ENCODE peak calls at places on chromosome 19, in seven cellular contexts. One of them, this sample, is unnamed.

GRCh38 chr19:6632002-6632621 is 37.8 kb downstream of the TNFSF14 start:
- DNase-seq in head of caudate nucleus: peak; percentile 48
- DNase-seq in BE2C: peak; percentile 69
- DNase-seq in RCC 7860: peak; percentile 60
- DNase-seq in GOT3: no peak
- DNase-seq in M059J: peak; percentile 76
- DNase-seq in activated naive CD8-positive, alpha-beta T cell treated with anti-CD3 and anti-CD28 coated beads, Interleukin-2, amount 50 U/mL, for 24 hours: peak; percentile 86
- DNase-seq in this sample: peak; percentile 41

GRCh38 chr19:40744554-40745401 is 5.5 kb downstream of the ACTMAP start:
- DNase-seq in head of caudate nucleus: no peak
- DNase-seq in BE2C: no peak
- DNase-seq in RCC 7860: no peak
- DNase-seq in GOT3: no peak
- DNase-seq in M059J: no peak
- DNase-seq in activated naive CD8-positive, alpha-beta T cell treated with anti-CD3 and anti-CD28 coated beads, Interleukin-2, amount 50 U/mL, for 24 hours: peak; percentile 53
- DNase-seq in this sample: no peak

GRCh38 chr19:58560921-58561320 is 2.5 kb upstream of the UBE2M start:
- DNase-seq in head of caudate nucleus: no peak
- DNase-seq in BE2C: no peak
- DNase-seq in RCC 7860: no peak
- DNase-seq in GOT3: no peak
- DNase-seq in M059J: no peak
- DNase-seq in activated naive CD8-positive, alpha-beta T cell treated with anti-CD3 and anti-CD28 coated beads, Interleukin-2, amount 50 U/mL, for 24 hours: no peak
- DNase-seq in this sample: no peak

GRCh38 chr19:39544201-39544903 is 4.4 kb upstream of the EID2 start:
- DNase-seq in head of caudate nucleus: no peak
- DNase-seq in BE2C: no peak
- DNase-seq in RCC 7860: peak; percentile 10
- DNase-seq in GOT3: no peak
- DNase-seq in M059J: peak; percentile 67
- DNase-seq in activated naive CD8-positive, alpha-beta T cell treated with anti-CD3 and anti-CD28 coated beads, Interleukin-2, amount 50 U/mL, for 24 hours: no peak
- DNase-seq in this sample: no peak

GRCh38 chr19:28737021-28737525 is 475.9 kb downstream of the UQCRFS1 start:
- DNase-seq in head of caudate nucleus: no peak
- DNase-seq in BE2C: no peak
- DNase-seq in RCC 7860: peak; percentile 39
- DNase-seq in GOT3: no peak
- DNase-seq in M059J: peak; percentile 26
- DNase-seq in activated naive CD8-positive, alpha-beta T cell treated with anti-CD3 and anti-CD28 coated beads, Interleukin-2, amount 50 U/mL, for 24 hours: no peak
- DNase-seq in this sample: no peak

GRCh38 chr19:42017040-42017439 is 23.0 kb upstream of the ATP1A3 start:
- DNase-seq in head of caudate nucleus: no peak
- DNase-seq in BE2C: no peak
- DNase-seq in RCC 7860: no peak
- DNase-seq in GOT3: no peak
- DNase-seq in M059J: no peak
- DNase-seq in activated naive CD8-positive, alpha-beta T cell treated with anti-CD3 and anti-CD28 coated beads, Interleukin-2, amount 50 U/mL, for 24 hours: no peak
- DNase-seq in this sample: no peak

GRCh38 chr19:19410553-19411550 is 5.4 kb downstream of the GATAD2A start:
- DNase-seq in head of caudate nucleus: no peak
- DNase-seq in BE2C: no peak
- DNase-seq in RCC 7860: no peak
- DNase-seq in GOT3: no peak
- DNase-seq in M059J: no peak
- DNase-seq in activated naive CD8-positive, alpha-beta T cell treated with anti-CD3 and anti-CD28 coated beads, Interleukin-2, amount 50 U/mL, for 24 hours: peak; percentile 42
- DNase-seq in this sample: no peak

GRCh38 chr19:17441241-17442135 is 7.0 kb downstream of the TMEM221 start:
- DNase-seq in head of caudate nucleus: no peak
- DNase-seq in BE2C: peak; percentile 32
- DNase-seq in RCC 7860: peak; percentile 13
- DNase-seq in GOT3: no peak
- DNase-seq in M059J: peak; percentile 73
- DNase-seq in activated naive CD8-positive, alpha-beta T cell treated with anti-CD3 and anti-CD28 coated beads, Interleukin-2, amount 50 U/mL, for 24 hours: peak; percentile 30
- DNase-seq in this sample: no peak

GRCh38 chr19:15331419-15332310 is 674 bp downstream of the BRD4 start:
- DNase-seq in head of caudate nucleus: peak; percentile 20
- DNase-seq in BE2C: peak; percentile 62
- DNase-seq in RCC 7860: peak; percentile 13
- DNase-seq in GOT3: peak; percentile 28
- DNase-seq in M059J: peak; percentile 44
- DNase-seq in activated naive CD8-positive, alpha-beta T cell treated with anti-CD3 and anti-CD28 coated beads, Interleukin-2, amount 50 U/mL, for 24 hours: peak; percentile 70
- DNase-seq in this sample: peak; percentile 19

GRCh38 chr19:14871619-14872230 is 14.2 kb downstream of the OR7A17 start:
- DNase-seq in head of caudate nucleus: no peak
- DNase-seq in BE2C: no peak
- DNase-seq in RCC 7860: peak; percentile 23
- DNase-seq in GOT3: no peak
- DNase-seq in M059J: peak; percentile 16
- DNase-seq in activated naive CD8-positive, alpha-beta T cell treated with anti-CD3 and anti-CD28 coated beads, Interleukin-2, amount 50 U/mL, for 24 hours: no peak
- DNase-seq in this sample: no peak

GRCh38 chr19:36051637-36052036 is 2.4 kb downstream of the THAP8 start:
- DNase-seq in head of caudate nucleus: no peak
- DNase-seq in BE2C: no peak
- DNase-seq in RCC 7860: no peak
- DNase-seq in GOT3: no peak
- DNase-seq in M059J: no peak
- DNase-seq in activated naive CD8-positive, alpha-beta T cell treated with anti-CD3 and anti-CD28 coated beads, Interleukin-2, amount 50 U/mL, for 24 hours: no peak
- DNase-seq in this sample: no peak

GRCh38 chr19:8445488-8446001 is 770 bp downstream of the HNRNPM start:
- DNase-seq in head of caudate nucleus: peak; percentile 21
- DNase-seq in BE2C: peak; percentile 58
- DNase-seq in RCC 7860: no peak
- DNase-seq in GOT3: no peak
- DNase-seq in M059J: peak; percentile 51
- DNase-seq in activated naive CD8-positive, alpha-beta T cell treated with anti-CD3 and anti-CD28 coated beads, Interleukin-2, amount 50 U/mL, for 24 hours: peak; percentile 66
- DNase-seq in this sample: peak; percentile 11

GRCh38 chr19:47020132-47020805 is 632 bp downstream of the NPAS1 start:
- DNase-seq in head of caudate nucleus: no peak
- DNase-seq in BE2C: no peak
- DNase-seq in RCC 7860: no peak
- DNase-seq in GOT3: no peak
- DNase-seq in M059J: no peak
- DNase-seq in activated naive CD8-positive, alpha-beta T cell treated with anti-CD3 and anti-CD28 coated beads, Interleukin-2, amount 50 U/mL, for 24 hours: no peak
- DNase-seq in this sample: no peak

GRCh38 chr19:35013820-35014754 is 14.0 kb downstream of the GRAMD1A start:
- DNase-seq in head of caudate nucleus: no peak
- DNase-seq in BE2C: no peak
- DNase-seq in RCC 7860: no peak
- DNase-seq in GOT3: no peak
- DNase-seq in M059J: no peak
- DNase-seq in activated naive CD8-positive, alpha-beta T cell treated with anti-CD3 and anti-CD28 coated beads, Interleukin-2, amount 50 U/mL, for 24 hours: peak; percentile 31
- DNase-seq in this sample: no peak

GRCh38 chr19:7348587-7349230 is at the start of gene ARHGEF18:
- DNase-seq in head of caudate nucleus: no peak
- DNase-seq in BE2C: no peak
- DNase-seq in RCC 7860: no peak
- DNase-seq in GOT3: no peak
- DNase-seq in M059J: no peak
- DNase-seq in activated naive CD8-positive, alpha-beta T cell treated with anti-CD3 and anti-CD28 coated beads, Interleukin-2, amount 50 U/mL, for 24 hours: peak; percentile 55
- DNase-seq in this sample: no peak

GRCh38 chr19:43687660-43687997 is 17.7 kb upstream of the PLAUR start:
- DNase-seq in head of caudate nucleus: no peak
- DNase-seq in BE2C: no peak
- DNase-seq in RCC 7860: no peak
- DNase-seq in GOT3: no peak
- DNase-seq in M059J: no peak
- DNase-seq in activated naive CD8-positive, alpha-beta T cell treated with anti-CD3 and anti-CD28 coated beads, Interleukin-2, amount 50 U/mL, for 24 hours: no peak
- DNase-seq in this sample: no peak

GRCh38 chr19:55340784-55341147 is 1.1 kb downstream of the KMT5C start:
- DNase-seq in head of caudate nucleus: no peak
- DNase-seq in BE2C: peak; percentile 51
- DNase-seq in RCC 7860: no peak
- DNase-seq in GOT3: no peak
- DNase-seq in M059J: no peak
- DNase-seq in activated naive CD8-positive, alpha-beta T cell treated with anti-CD3 and anti-CD28 coated beads, Interleukin-2, amount 50 U/mL, for 24 hours: peak; percentile 35
- DNase-seq in this sample: no peak

GRCh38 chr19:35155441-35155840 is 906 bp downstream of the FXYD5 start:
- DNase-seq in head of caudate nucleus: no peak
- DNase-seq in BE2C: no peak
- DNase-seq in RCC 7860: no peak
- DNase-seq in GOT3: no peak
- DNase-seq in M059J: no peak
- DNase-seq in activated naive CD8-positive, alpha-beta T cell treated with anti-CD3 and anti-CD28 coated beads, Interleukin-2, amount 50 U/mL, for 24 hours: peak; percentile 52
- DNase-seq in this sample: no peak

GRCh38 chr19:57078802-57079201 is 41.0 kb upstream of the USP29 start:
- DNase-seq in head of caudate nucleus: no peak
- DNase-seq in BE2C: no peak
- DNase-seq in RCC 7860: no peak
- DNase-seq in GOT3: no peak
- DNase-seq in M059J: no peak
- DNase-seq in activated naive CD8-positive, alpha-beta T cell treated with anti-CD3 and anti-CD28 coated beads, Interleukin-2, amount 50 U/mL, for 24 hours: no peak
- DNase-seq in this sample: no peak

GRCh38 chr19:30450101-30450500 is 77.9 kb downstream of the ZNF536 start:
- DNase-seq in head of caudate nucleus: peak; percentile 51
- DNase-seq in BE2C: peak; percentile 70
- DNase-seq in RCC 7860: no peak
- DNase-seq in GOT3: no peak
- DNase-seq in M059J: peak; percentile 7
- DNase-seq in activated naive CD8-positive, alpha-beta T cell treated with anti-CD3 and anti-CD28 coated beads, Interleukin-2, amount 50 U/mL, for 24 hours: no peak
- DNase-seq in this sample: no peak

GRCh38 chr19:58551577-58552471 is 3.1 kb downstream of the CHMP2A start:
- DNase-seq in head of caudate nucleus: no peak
- DNase-seq in BE2C: no peak
- DNase-seq in RCC 7860: no peak
- DNase-seq in GOT3: no peak
- DNase-seq in M059J: no peak
- DNase-seq in activated naive CD8-positive, alpha-beta T cell treated with anti-CD3 and anti-CD28 coated beads, Interleukin-2, amount 50 U/mL, for 24 hours: no peak
- DNase-seq in this sample: no peak

GRCh38 chr19:38039966-38040365 is 133.0 kb downstream of the SIPA1L3 start:
- DNase-seq in head of caudate nucleus: no peak
- DNase-seq in BE2C: no peak
- DNase-seq in RCC 7860: peak; percentile 86
- DNase-seq in GOT3: no peak
- DNase-seq in M059J: peak; percentile 97
- DNase-seq in activated naive CD8-positive, alpha-beta T cell treated with anti-CD3 and anti-CD28 coated beads, Interleukin-2, amount 50 U/mL, for 24 hours: no peak
- DNase-seq in this sample: no peak

GRCh38 chr19:38684078-38684861 is 36.8 kb downstream of the ACTN4 start:
- DNase-seq in head of caudate nucleus: no peak
- DNase-seq in BE2C: no peak
- DNase-seq in RCC 7860: peak; percentile 88
- DNase-seq in GOT3: peak; percentile 51
- DNase-seq in M059J: peak; percentile 98
- DNase-seq in activated naive CD8-positive, alpha-beta T cell treated with anti-CD3 and anti-CD28 coated beads, Interleukin-2, amount 50 U/mL, for 24 hours: peak; percentile 41
- DNase-seq in this sample: no peak

GRCh38 chr19:58364127-58364526 is 1.6 kb upstream of the ZNF497 start:
- DNase-seq in head of caudate nucleus: no peak
- DNase-seq in BE2C: no peak
- DNase-seq in RCC 7860: no peak
- DNase-seq in GOT3: no peak
- DNase-seq in M059J: no peak
- DNase-seq in activated naive CD8-positive, alpha-beta T cell treated with anti-CD3 and anti-CD28 coated beads, Interleukin-2, amount 50 U/mL, for 24 hours: no peak
- DNase-seq in this sample: no peak

GRCh38 chr19:10379880-10380310 is 477 bp downstream of the TYK2 start:
- DNase-seq in head of caudate nucleus: no peak
- DNase-seq in BE2C: no peak
- DNase-seq in RCC 7860: no peak
- DNase-seq in GOT3: no peak
- DNase-seq in M059J: no peak
- DNase-seq in activated naive CD8-positive, alpha-beta T cell treated with anti-CD3 and anti-CD28 coated beads, Interleukin-2, amount 50 U/mL, for 24 hours: no peak
- DNase-seq in this sample: no peak

GRCh38 chr19:13051581-13052165 is 51.0 kb downstream of the LYL1 start:
- DNase-seq in head of caudate nucleus: peak; percentile 56
- DNase-seq in BE2C: peak; percentile 58
- DNase-seq in RCC 7860: peak; percentile 12
- DNase-seq in GOT3: no peak
- DNase-seq in M059J: peak; percentile 22
- DNase-seq in activated naive CD8-positive, alpha-beta T cell treated with anti-CD3 and anti-CD28 coated beads, Interleukin-2, amount 50 U/mL, for 24 hours: peak; percentile 48
- DNase-seq in this sample: peak; percentile 69

GRCh38 chr19:10390652-10391286 is 10.4 kb upstream of the TYK2 start:
- DNase-seq in head of caudate nucleus: peak; percentile 70
- DNase-seq in BE2C: peak; percentile 78
- DNase-seq in RCC 7860: peak; percentile 49
- DNase-seq in GOT3: no peak
- DNase-seq in M059J: peak; percentile 66
- DNase-seq in activated naive CD8-positive, alpha-beta T cell treated with anti-CD3 and anti-CD28 coated beads, Interleukin-2, amount 50 U/mL, for 24 hours: peak; percentile 69
- DNase-seq in this sample: peak; percentile 66

GRCh38 chr19:6737873-6738725 is 719 bp upstream of the GPR108 start:
- DNase-seq in head of caudate nucleus: peak; percentile 66
- DNase-seq in BE2C: peak; percentile 72
- DNase-seq in RCC 7860: peak; percentile 77
- DNase-seq in GOT3: no peak
- DNase-seq in M059J: peak; percentile 81
- DNase-seq in activated naive CD8-positive, alpha-beta T cell treated with anti-CD3 and anti-CD28 coated beads, Interleukin-2, amount 50 U/mL, for 24 hours: peak; percentile 80
- DNase-seq in this sample: peak; percentile 75

GRCh38 chr19:47226426-47227346 is 4.3 kb downstream of the BBC3 start:
- DNase-seq in head of caudate nucleus: peak; percentile 29
- DNase-seq in BE2C: peak; percentile 66
- DNase-seq in RCC 7860: peak; percentile 82
- DNase-seq in GOT3: no peak
- DNase-seq in M059J: peak; percentile 91
- DNase-seq in activated naive CD8-positive, alpha-beta T cell treated with anti-CD3 and anti-CD28 coated beads, Interleukin-2, amount 50 U/mL, for 24 hours: peak; percentile 68
- DNase-seq in this sample: peak; percentile 57

GRCh38 chr19:24033962-24034342 is 53.0 kb upstream of the ZNF254 start:
- DNase-seq in head of caudate nucleus: peak; percentile 42
- DNase-seq in BE2C: peak; percentile 27
- DNase-seq in RCC 7860: peak; percentile 39
- DNase-seq in GOT3: no peak
- DNase-seq in M059J: peak; percentile 70
- DNase-seq in activated naive CD8-positive, alpha-beta T cell treated with anti-CD3 and anti-CD28 coated beads, Interleukin-2, amount 50 U/mL, for 24 hours: peak; percentile 22
- DNase-seq in this sample: peak; percentile 47

This sample was measured in SK-N-DZ.